ENCODE peak calls at places on chromosomes 2 and 18, in four cellular contexts. C, S, R and G are unnamed samples.

GRCh38 chr2:29443086-29443485 is 327.9 kb downstream of the CLIP4 start:
- DNase-seq in S (no peak), R (no peak), C (no peak), G (no peak)

GRCh38 chr18:75526038-75526437 is 98.5 kb upstream of the SMIM21 start:
- DNase-seq in R (no peak), S (no peak), C (no peak), G (no peak)

GRCh38 chr2:133389569-133389968 is 178.7 kb downstream of the NCKAP5 start:
- DNase-seq in R (no peak), C (no peak), S (no peak), G (no peak)

GRCh38 chr2:92072461-92073035 is 2798.7 kb upstream of the TEKT4 start:
- DNase-seq in C (no peak), S (no peak), R (no peak), G (no peak)

GRCh38 chr18:13217971-13218375 is 587 bp upstream of the LDLRAD4 start:
- DNase-seq in R (no peak), C (no peak), S (no peak), G (no peak)

GRCh38 chr18:45874501-45875184 is 49.2 kb downstream of the SIGLEC15 start:
- DNase-seq in C (no peak), R (peak; percentile 18), S (peak; percentile 61), G (no peak)

GRCh38 chr2:85971369-85971768 is 82.6 kb upstream of the ST3GAL5 start:
- DNase-seq in C (peak; percentile 21), R (no peak), S (peak; percentile 58), G (no peak)

GRCh38 chr18:25650201-25650941 is 298.4 kb upstream of the ZNF521 start:
- DNase-seq in R (no peak), C (peak; percentile 95), S (peak; percentile 88), G (peak; percentile 97)

GRCh38 chr2:234191819-234192407 is 141.4 kb downstream of the SPP2 start:
- DNase-seq in S (no peak), R (no peak), C (no peak), G (no peak)

GRCh38 chr2:24313744-24314632 is 46.3 kb downstream of the ITSN2 start:
- DNase-seq in C (no peak), R (no peak), S (peak; percentile 24), G (no peak)